ENCODE peak calls at places on chromosome 17, in ten cellular contexts. P is bronchial epithelial cell; V is T-cell; F is activated T-cell treated with anti-CD3 and anti-CD28 coated beads, Interleukin-2, amount 50 U/mL, for 1 hour; A is ACHN; K is activated gamma-delta T cell treated with anti-CD3 and anti-CD28 coated beads, Interleukin-2, amount 50 U/mL, for 16 hours; L is thoracic aorta; E is HCT116; T is iris pigment epithelial cell; O is activated T-helper 9 cell treated with anti-CD3 and anti-CD28 coated beads, Interleukin-2, amount 50 U/mL, for 16 hours. Q is an unnamed sample.

GRCh38 chr17:50205931-50206505 is 4.6 kb upstream of the COL1A1 start:
- DNase-seq in P (no peak), V (no peak), F (no peak), A (no peak), K (no peak), L (no peak), E (no peak), T (no peak), O (no peak), Q (no peak)

GRCh38 chr17:17836818-17837379 is at the start of gene SREBF1:
- DNase-seq in P (no peak), V (peak; percentile 42), F (peak; percentile 74), A (peak; percentile 74), K (peak; percentile 41), L (no peak), E (no peak), T (peak; percentile 53), O (peak; percentile 55), Q (peak; percentile 84)

GRCh38 chr17:45398800-45399199 is 33.9 kb downstream of the ARHGAP27 start:
- DNase-seq in P (no peak), V (no peak), F (no peak), A (no peak), K (no peak), L (no peak), E (no peak), T (no peak), O (no peak), Q (no peak)

GRCh38 chr17:79878346-79878745 is 39.1 kb upstream of the CBX4 start:
- DNase-seq in P (no peak), V (no peak), F (no peak), A (no peak), K (no peak), L (no peak), E (no peak), T (no peak), O (no peak), Q (peak; percentile 5)

GRCh38 chr17:48995332-48995870 is 1.8 kb upstream of the IGF2BP1 start:
- DNase-seq in P (no peak), V (no peak), F (no peak), A (no peak), K (no peak), L (no peak), E (no peak), T (no peak), O (no peak), Q (no peak)

GRCh38 chr17:82239926-82240505 is 11.2 kb downstream of the SLC16A3 start:
- DNase-seq in P (no peak), V (no peak), F (peak; percentile 46), A (no peak), K (no peak), L (no peak), E (no peak), T (no peak), O (no peak), Q (no peak)

GRCh38 chr17:67549787-67550186 is 167.9 kb upstream of the NOL11 start:
- DNase-seq in P (no peak), V (no peak), F (no peak), A (no peak), K (no peak), L (no peak), E (no peak), T (no peak), O (no peak), Q (no peak)

GRCh38 chr17:79027925-79028491 is 4.0 kb downstream of the C1QTNF1 start:
- DNase-seq in P (no peak), V (no peak), F (no peak), A (no peak), K (no peak), L (no peak), E (no peak), T (no peak), O (no peak), Q (no peak)

GRCh38 chr17:8109669-8110455 is 8.5 kb downstream of the ALOXE3 start:
- DNase-seq in P (peak; percentile 42), V (peak; percentile 63), F (peak; percentile 87), A (peak; percentile 57), K (peak; percentile 70), L (no peak), E (no peak), T (peak; percentile 15), O (peak; percentile 73), Q (peak; percentile 91)

GRCh38 chr17:9839433-9839832 is 13.7 kb downstream of the GLP2R start:
- DNase-seq in P (no peak), V (no peak), F (no peak), A (peak; percentile 80), K (no peak), L (no peak), E (no peak), T (peak; percentile 24), O (no peak), Q (no peak)

GRCh38 chr17:2636169-2636930 is 42.9 kb downstream of the PAFAH1B1 start:
- DNase-seq in P (no peak), V (no peak), F (no peak), A (no peak), K (no peak), L (no peak), E (no peak), T (no peak), O (no peak), Q (no peak)

GRCh38 chr17:16075949-16076348 is 76.3 kb downstream of the TTC19 start:
- DNase-seq in P (no peak), V (no peak), F (no peak), A (no peak), K (no peak), L (no peak), E (no peak), T (no peak), O (no peak), Q (no peak)

GRCh38 chr17:34826332-34826731 is 134.9 kb downstream of the CCT6B start:
- DNase-seq in P (peak; percentile 15), V (no peak), F (no peak), A (no peak), K (no peak), L (no peak), E (no peak), T (no peak), O (no peak), Q (no peak)

GRCh38 chr17:40331743-40332641 is 23.0 kb downstream of the RARA start:
- DNase-seq in P (no peak), V (no peak), F (no peak), A (peak; percentile 60), K (no peak), L (peak; percentile 83), E (no peak), T (no peak), O (no peak), Q (no peak)

GRCh38 chr17:36127199-36127881 is 23.7 kb downstream of the CCL4 start:
- DNase-seq in P (no peak), V (no peak), F (no peak), A (no peak), K (no peak), L (no peak), E (no peak), T (no peak), O (no peak), Q (no peak)

GRCh38 chr17:81412490-81413093 is 17.3 kb downstream of the BAHCC1 start:
- DNase-seq in P (peak; percentile 81), V (peak; percentile 39), F (peak; percentile 55), A (no peak), K (peak; percentile 56), L (no peak), E (no peak), T (peak; percentile 51), O (peak; percentile 27), Q (peak; percentile 78)

GRCh38 chr17:70344356-70345060 is 175.2 kb downstream of the KCNJ2 start:
- DNase-seq in P (peak; percentile 12), V (no peak), F (no peak), A (peak; percentile 35), K (no peak), L (no peak), E (no peak), T (peak; percentile 63), O (no peak), Q (no peak)

GRCh38 chr17:83190601-83191387 is 111.4 kb downstream of the METRNL start:
- DNase-seq in P (no peak), V (no peak), F (peak; percentile 11), A (no peak), K (no peak), L (no peak), E (no peak), T (no peak), O (no peak), Q (peak; percentile 22)

GRCh38 chr17:17365476-17366110 is 62.4 kb downstream of the NT5M start:
- DNase-seq in P (no peak), V (no peak), F (no peak), A (no peak), K (no peak), L (no peak), E (no peak), T (no peak), O (no peak), Q (no peak)

GRCh38 chr17:45958994-45959665 is 39.9 kb upstream of the STH start:
- DNase-seq in P (peak; percentile 62), V (no peak), F (no peak), A (no peak), K (no peak), L (no peak), E (no peak), T (no peak), O (no peak), Q (no peak)

GRCh38 chr17:40436631-40437030 is 6.6 kb upstream of the IGFBP4 start:
- DNase-seq in P (no peak), V (no peak), F (no peak), A (no peak), K (no peak), L (no peak), E (no peak), T (no peak), O (no peak), Q (no peak)

GRCh38 chr17:74923538-74924249 is 379 bp upstream of the OTOP2 start:
- DNase-seq in P (no peak), V (peak; percentile 37), F (peak; percentile 80), A (peak; percentile 49), K (peak; percentile 49), L (peak; percentile 19), E (no peak), T (peak; percentile 31), O (peak; percentile 58), Q (peak; percentile 87)

GRCh38 chr17:80029235-80029974 is 6.3 kb downstream of the TBC1D16 start:
- DNase-seq in P (peak; percentile 20), V (no peak), F (no peak), A (no peak), K (no peak), L (peak; percentile 71), E (no peak), T (peak; percentile 64), O (no peak), Q (no peak)

GRCh38 chr17:58330544-58330996 is 2.0 kb upstream of the TSPOAP1 start:
- DNase-seq in P (no peak), V (no peak), F (peak; percentile 60), A (no peak), K (no peak), L (no peak), E (no peak), T (no peak), O (no peak), Q (peak; percentile 62)

GRCh38 chr17:7774037-7774659 is 56.6 kb downstream of the DNAH2 start:
- DNase-seq in P (peak; percentile 30), V (no peak), F (no peak), A (no peak), K (no peak), L (no peak), E (no peak), T (peak; percentile 66), O (no peak), Q (no peak)

GRCh38 chr17:27848941-27849340 is 44.2 kb downstream of the LYRM9 start:
- DNase-seq in P (no peak), V (no peak), F (no peak), A (no peak), K (no peak), L (no peak), E (no peak), T (no peak), O (no peak), Q (no peak)

GRCh38 chr17:15648384-15648783 is 28.9 kb upstream of the FBXW10B start:
- DNase-seq in P (no peak), V (no peak), F (no peak), A (no peak), K (no peak), L (no peak), E (no peak), T (no peak), O (no peak), Q (no peak)

GRCh38 chr17:76272541-76273434 is 7.6 kb downstream of the UBALD2 start:
- DNase-seq in P (no peak), V (no peak), F (no peak), A (no peak), K (no peak), L (no peak), E (no peak), T (no peak), O (no peak), Q (peak; percentile 62)